ENCODE peak calls at places on chromosomes 16 and 17, in ten cellular contexts. One of them, this sample, is unnamed. For H3K27me3, the result is how much of the 10 kb centered on the place peaks cover.

GRCh38 chr17:9020824-9021157 is 519 bp upstream of the NTN1 start:
- DNase-seq in MM.1S: no peak
- DNase-seq in Panc1: no peak
- DNase-seq in psoas muscle: no peak
- DNase-seq in heart left ventricle: no peak
- DNase-seq in mammary epithelial cell: no peak
- DNase-seq in body of pancreas: no peak
- DNase-seq in H9: no peak
- DNase-seq in uterus: no peak
- DNase-seq in tibial artery: peak
- DNase-seq in this sample: no peak

GRCh38 chr16:8564934-8565345 is 25.4 kb downstream of the TMEM114 start:
- DNase-seq in psoas muscle: no peak
- DNase-seq in heart left ventricle: no peak
- DNase-seq in mammary epithelial cell: no peak
- DNase-seq in MM.1S: no peak
- DNase-seq in Panc1: no peak
- DNase-seq in H9: no peak
- DNase-seq in body of pancreas: no peak
- DNase-seq in uterus: no peak
- DNase-seq in tibial artery: no peak
- DNase-seq in this sample: no peak

GRCh38 chr16:11669380-11670146 is 1.3 kb downstream of the SNN start:
- DNase-seq in psoas muscle: peak
- DNase-seq in Panc1: no peak
- DNase-seq in H9: no peak
- DNase-seq in mammary epithelial cell: no peak
- DNase-seq in uterus: peak
- DNase-seq in MM.1S: no peak
- DNase-seq in body of pancreas: peak
- DNase-seq in tibial artery: peak
- DNase-seq in heart left ventricle: peak
- DNase-seq in this sample: peak

GRCh38 chr17:2949469-2950044 is 113.8 kb downstream of the OR1D5 start:
- DNase-seq in mammary epithelial cell: peak
- DNase-seq in H9: peak
- DNase-seq in body of pancreas: peak
- DNase-seq in uterus: no peak
- DNase-seq in MM.1S: no peak
- DNase-seq in psoas muscle: peak
- DNase-seq in heart left ventricle: peak
- DNase-seq in tibial artery: peak
- DNase-seq in Panc1: peak
- DNase-seq in this sample: no peak

GRCh38 chr16:56116577-56116964 is 74.7 kb upstream of the GNAO1 start:
- DNase-seq in body of pancreas: no peak
- DNase-seq in H9: no peak
- DNase-seq in psoas muscle: no peak
- DNase-seq in MM.1S: no peak
- DNase-seq in mammary epithelial cell: no peak
- DNase-seq in uterus: no peak
- DNase-seq in heart left ventricle: no peak
- DNase-seq in Panc1: no peak
- DNase-seq in tibial artery: no peak
- DNase-seq in this sample: no peak

GRCh38 chr16:23014592-23014991 is 134.7 kb downstream of the USP31 start:
- DNase-seq in MM.1S: no peak
- DNase-seq in uterus: no peak
- DNase-seq in Panc1: no peak
- DNase-seq in heart left ventricle: no peak
- DNase-seq in tibial artery: no peak
- DNase-seq in H9: no peak
- DNase-seq in psoas muscle: no peak
- DNase-seq in mammary epithelial cell: no peak
- DNase-seq in body of pancreas: no peak
- DNase-seq in this sample: no peak

GRCh38 chr17:47649972-47650524 is 329 bp downstream of the KPNB1 start:
- DNase-seq in MM.1S: peak
- DNase-seq in mammary epithelial cell: no peak
- DNase-seq in psoas muscle: no peak
- DNase-seq in body of pancreas: peak
- DNase-seq in tibial artery: no peak
- DNase-seq in H9: no peak
- DNase-seq in Panc1: no peak
- DNase-seq in uterus: no peak
- DNase-seq in heart left ventricle: no peak
- DNase-seq in this sample: no peak

GRCh38 chr17:75575728-75576127 is 11.9 kb upstream of the MYO15B start:
- DNase-seq in MM.1S: no peak
- DNase-seq in H9: no peak
- DNase-seq in mammary epithelial cell: no peak
- DNase-seq in Panc1: no peak
- DNase-seq in tibial artery: no peak
- DNase-seq in body of pancreas: no peak
- DNase-seq in heart left ventricle: no peak
- DNase-seq in psoas muscle: no peak
- DNase-seq in uterus: no peak
- DNase-seq in this sample: no peak

GRCh38 chr16:69727916-69728270 is 1.5 kb upstream of the NQO1 start:
- DNase-seq in body of pancreas: peak
- DNase-seq in heart left ventricle: no peak
- DNase-seq in H9: no peak
- DNase-seq in MM.1S: no peak
- DNase-seq in Panc1: no peak
- DNase-seq in mammary epithelial cell: no peak
- DNase-seq in psoas muscle: no peak
- DNase-seq in tibial artery: no peak
- DNase-seq in uterus: no peak
- DNase-seq in this sample: no peak

GRCh38 chr16:2147981-2148671 is at the start of gene RAB26:
- DNase-seq in Panc1: no peak
- DNase-seq in mammary epithelial cell: peak
- DNase-seq in MM.1S: peak
- DNase-seq in body of pancreas: peak
- DNase-seq in psoas muscle: peak
- DNase-seq in tibial artery: peak
- DNase-seq in uterus: peak
- DNase-seq in H9: peak
- DNase-seq in heart left ventricle: peak
- DNase-seq in this sample: no peak

GRCh38 chr16:86980644-86981043 is 336.5 kb downstream of the C16orf95 start:
- DNase-seq in Panc1: no peak
- DNase-seq in MM.1S: no peak
- DNase-seq in uterus: no peak
- DNase-seq in H9: no peak
- DNase-seq in tibial artery: no peak
- DNase-seq in mammary epithelial cell: no peak
- DNase-seq in psoas muscle: no peak
- DNase-seq in body of pancreas: no peak
- DNase-seq in heart left ventricle: no peak
- DNase-seq in this sample: no peak

GRCh38 chr17:14316131-14316854 is 15.4 kb downstream of the HS3ST3B1 start:
- DNase-seq in Panc1: no peak
- DNase-seq in body of pancreas: no peak
- DNase-seq in uterus: no peak
- DNase-seq in heart left ventricle: no peak
- DNase-seq in tibial artery: no peak
- DNase-seq in mammary epithelial cell: no peak
- DNase-seq in MM.1S: no peak
- DNase-seq in H9: no peak
- DNase-seq in psoas muscle: no peak
- DNase-seq in this sample: no peak

GRCh38 chr16:85075236-85075924 is 36.9 kb downstream of the CIBAR2 start:
- DNase-seq in Panc1: no peak
- DNase-seq in mammary epithelial cell: no peak
- DNase-seq in heart left ventricle: no peak
- DNase-seq in MM.1S: no peak
- DNase-seq in tibial artery: no peak
- DNase-seq in H9: peak
- DNase-seq in body of pancreas: no peak
- DNase-seq in psoas muscle: no peak
- DNase-seq in uterus: no peak
- DNase-seq in this sample: no peak

GRCh38 chr17:38584350-38584925 is 21.3 kb downstream of the SRCIN1 start:
- DNase-seq in uterus: peak
- DNase-seq in heart left ventricle: peak
- DNase-seq in body of pancreas: peak
- DNase-seq in Panc1: no peak
- DNase-seq in H9: peak
- DNase-seq in MM.1S: peak
- DNase-seq in mammary epithelial cell: peak
- DNase-seq in psoas muscle: peak
- DNase-seq in tibial artery: peak
- DNase-seq in this sample: no peak

GRCh38 chr16:3625911-3626732 is 14.7 kb upstream of the SLX4 start:
- DNase-seq in Panc1: no peak
- DNase-seq in MM.1S: peak
- DNase-seq in mammary epithelial cell: no peak
- DNase-seq in body of pancreas: no peak
- DNase-seq in psoas muscle: no peak
- DNase-seq in H9: no peak
- DNase-seq in heart left ventricle: no peak
- DNase-seq in tibial artery: no peak
- DNase-seq in uterus: no peak
- DNase-seq in this sample: peak

GRCh38 chr17:76359375-76359774 is 5.7 kb upstream of the PRPSAP1 start:
- DNase-seq in body of pancreas: no peak
- DNase-seq in mammary epithelial cell: no peak
- DNase-seq in psoas muscle: no peak
- DNase-seq in heart left ventricle: no peak
- DNase-seq in H9: no peak
- DNase-seq in tibial artery: no peak
- DNase-seq in MM.1S: no peak
- DNase-seq in uterus: no peak
- DNase-seq in Panc1: no peak
- DNase-seq in this sample: no peak

GRCh38 chr16:66444049-66444481 is 17.0 kb downstream of the BEAN1 start:
- DNase-seq in H9: peak
- DNase-seq in Panc1: no peak
- DNase-seq in uterus: no peak
- DNase-seq in body of pancreas: no peak
- DNase-seq in psoas muscle: no peak
- DNase-seq in MM.1S: no peak
- DNase-seq in heart left ventricle: no peak
- DNase-seq in tibial artery: no peak
- DNase-seq in mammary epithelial cell: no peak
- DNase-seq in this sample: no peak
- TF ChIP-seq CTCF in H9: peak
- TF ChIP-seq CTCF in Panc1: no peak
- TF ChIP-seq CTCF in uterus: no peak
- TF ChIP-seq CTCF in body of pancreas: no peak
- TF ChIP-seq CTCF in psoas muscle: no peak
- TF ChIP-seq CTCF in MM.1S: no peak
- TF ChIP-seq CTCF in heart left ventricle: no peak
- TF ChIP-seq CTCF in tibial artery: no peak
- TF ChIP-seq CTCF in mammary epithelial cell: no peak
- TF ChIP-seq CTCF in this sample: no peak

DNA sequence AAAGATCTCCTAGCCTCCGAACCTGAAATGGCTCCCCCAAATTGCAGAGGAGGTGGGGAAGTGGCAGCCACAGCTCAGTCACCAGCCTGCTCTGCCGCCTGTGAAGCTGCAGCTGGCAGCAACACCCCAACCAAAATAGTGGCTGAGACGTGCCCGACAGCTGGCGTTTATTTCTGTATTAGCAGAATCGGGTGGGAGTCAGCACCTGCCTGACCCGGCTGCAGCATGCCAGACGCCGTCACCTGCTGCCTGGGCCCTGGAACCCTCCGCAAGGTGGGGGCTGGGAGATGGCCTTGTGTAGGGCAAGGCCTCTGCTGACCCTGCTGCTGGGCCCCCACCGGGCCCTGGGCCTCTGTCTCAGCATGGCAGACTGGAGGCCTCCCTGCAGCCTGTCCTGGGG is 17.5 kb upstream of the PABPN1L start:
- DNase-seq in H9: no peak
- DNase-seq in heart left ventricle: no peak
- DNase-seq in mammary epithelial cell: no peak
- DNase-seq in Panc1: no peak
- DNase-seq in uterus: no peak
- DNase-seq in psoas muscle: peak
- DNase-seq in tibial artery: no peak
- DNase-seq in MM.1S: no peak
- DNase-seq in body of pancreas: no peak
- DNase-seq in this sample: no peak
- H3K27me3 ChIP-seq in H9: under half
- H3K27me3 ChIP-seq in heart left ventricle: under half
- H3K27me3 ChIP-seq in mammary epithelial cell: under half
- H3K27me3 ChIP-seq in Panc1: under half
- H3K27me3 ChIP-seq in uterus: under half
- H3K27me3 ChIP-seq in psoas muscle: under half
- H3K27me3 ChIP-seq in tibial artery: under half
- H3K27me3 ChIP-seq in MM.1S: under half
- H3K27me3 ChIP-seq in body of pancreas: under half
- H3K27me3 ChIP-seq in this sample: under half

GRCh38 chr16:30985401-30986128 is 558 bp downstream of the HSD3B7 start:
- DNase-seq in uterus: peak
- DNase-seq in MM.1S: no peak
- DNase-seq in Panc1: no peak
- DNase-seq in mammary epithelial cell: peak
- DNase-seq in body of pancreas: peak
- DNase-seq in tibial artery: no peak
- DNase-seq in heart left ventricle: peak
- DNase-seq in H9: peak
- DNase-seq in psoas muscle: peak
- DNase-seq in this sample: no peak
- TF ChIP-seq CTCF in uterus: no peak
- TF ChIP-seq CTCF in MM.1S: no peak
- TF ChIP-seq CTCF in Panc1: no peak
- TF ChIP-seq CTCF in mammary epithelial cell: peak
- TF ChIP-seq CTCF in body of pancreas: no peak
- TF ChIP-seq CTCF in tibial artery: no peak
- TF ChIP-seq CTCF in heart left ventricle: no peak
- TF ChIP-seq CTCF in H9: no peak
- TF ChIP-seq CTCF in psoas muscle: no peak
- TF ChIP-seq CTCF in this sample: no peak

DNA sequence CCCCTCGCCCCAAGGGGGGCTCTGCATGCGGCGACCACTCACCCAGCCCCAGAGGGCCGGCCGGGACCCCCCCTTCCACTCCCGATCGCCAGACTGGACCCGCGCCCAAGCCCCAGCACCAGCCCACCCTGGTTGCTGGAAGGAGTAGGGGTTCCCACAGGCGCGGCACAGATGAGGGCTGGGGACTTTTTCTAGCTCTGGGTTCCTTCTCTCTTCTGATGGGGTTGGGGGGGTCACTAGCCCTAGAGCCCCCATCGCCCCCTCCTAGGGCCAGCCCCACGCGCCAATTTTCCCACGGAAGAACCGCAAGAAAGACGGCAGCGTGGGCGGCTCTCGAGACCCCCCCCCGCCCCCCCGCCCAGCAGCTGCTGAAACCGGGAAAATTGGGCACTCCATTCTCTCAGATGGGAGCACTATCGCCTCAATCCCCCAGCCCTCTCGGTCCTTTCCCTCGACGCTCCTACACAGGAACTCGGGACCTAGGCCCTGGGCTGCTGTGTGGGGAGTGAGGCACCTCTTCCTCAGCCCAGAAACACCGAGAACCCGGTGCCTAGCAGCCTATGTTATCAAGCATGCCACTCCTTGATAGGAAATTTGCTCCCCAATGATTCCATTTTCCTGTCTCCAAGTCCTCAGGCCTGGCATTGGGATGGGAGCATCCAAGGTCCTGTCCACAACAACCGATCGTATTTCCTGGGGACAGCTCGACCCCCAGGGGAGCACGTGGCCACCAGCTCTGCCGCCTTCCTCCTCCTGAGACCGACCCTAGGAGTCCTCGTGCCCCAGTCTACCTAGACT is 17.1 kb upstream of the CBX8 start:
- DNase-seq in heart left ventricle: no peak
- DNase-seq in MM.1S: no peak
- DNase-seq in psoas muscle: no peak
- DNase-seq in tibial artery: no peak
- DNase-seq in body of pancreas: no peak
- DNase-seq in H9: peak
- DNase-seq in uterus: no peak
- DNase-seq in mammary epithelial cell: no peak
- DNase-seq in Panc1: no peak
- DNase-seq in this sample: no peak
- H3K27me3 ChIP-seq in heart left ventricle: half or more
- H3K27me3 ChIP-seq in MM.1S: half or more
- H3K27me3 ChIP-seq in psoas muscle: half or more
- H3K27me3 ChIP-seq in tibial artery: under half
- H3K27me3 ChIP-seq in body of pancreas: under half
- H3K27me3 ChIP-seq in H9: half or more
- H3K27me3 ChIP-seq in uterus: under half
- H3K27me3 ChIP-seq in mammary epithelial cell: under half
- H3K27me3 ChIP-seq in Panc1: under half
- H3K27me3 ChIP-seq in this sample: under half